ENCODE peak calls at places on chromosomes 13 and 19, in ten cellular contexts. E is nephron progenitor cell; L is activated CD4-positive, alpha-beta T cell treated with anti-CD3 and anti-CD28 coated beads, Interleukin-2, amount 50 U/mL, for 24 hours; P is amniotic stem cell; W is T-cell; T is HFFc6; S is stimulated activated CD4-positive, alpha-beta T cell treated with anti-CD3 and anti-CD28 coated beads, Interleukin-4, amount 100 ng/mL, for 48 hours; G is substantia nigra; D is kidney epithelial cell; F is naive thymus-derived CD8-positive, alpha-beta T cell. Z is an unnamed sample.

GRCh38 chr13:112248406-112248760 is 127.8 kb upstream of the SPACA7 start:
- DNase-seq in L (no peak), F (no peak), D (no peak), S (no peak), E (no peak), G (no peak), W (no peak), T (no peak), P (no peak), Z (no peak)

GRCh38 chr13:80828759-80829158 is 487.8 kb upstream of the SPRY2 start:
- DNase-seq in P (no peak), L (no peak), W (no peak), S (no peak), E (no peak), D (no peak), T (no peak), G (no peak), F (no peak), Z (no peak)

GRCh38 chr13:36130542-36131214 is 504 bp downstream of the DCLK1 start:
- DNase-seq in W (no peak), T (no peak), D (no peak), F (no peak), L (no peak), P (no peak), E (no peak), G (no peak), S (no peak), Z (no peak)

GRCh38 chr19:16094360-16095070 is 17.2 kb upstream of the RAB8A start:
- DNase-seq in T (no peak), E (no peak), G (no peak), F (peak; percentile 20), L (no peak), D (no peak), S (no peak), W (no peak), P (no peak), Z (no peak)

GRCh38 chr13:46962286-46962941 is 65.6 kb upstream of the HTR2A start:
- DNase-seq in F (no peak), G (no peak), S (no peak), T (peak; percentile 28), P (no peak), L (no peak), D (no peak), E (no peak), W (no peak), Z (no peak)

GRCh38 chr13:42181381-42181953 is 90.5 kb upstream of the AKAP11 start:
- DNase-seq in T (no peak), L (no peak), W (no peak), P (no peak), D (no peak), G (no peak), F (no peak), E (no peak), S (no peak), Z (no peak)

GRCh38 chr13:39364797-39365468 is 238.1 kb downstream of the LHFPL6 start:
- DNase-seq in F (no peak), S (no peak), T (peak; percentile 17), P (no peak), D (peak; percentile 38), W (no peak), G (no peak), L (no peak), E (peak; percentile 26), Z (no peak)

GRCh38 chr13:98158172-98158907 is 15.4 kb downstream of the FARP1 start:
- DNase-seq in T (no peak), P (no peak), D (no peak), E (no peak), L (no peak), F (no peak), G (no peak), S (no peak), W (no peak), Z (no peak)

GRCh38 chr19:14150041-14150769 is 13.8 kb upstream of the ASF1B start:
- DNase-seq in P (no peak), F (no peak), D (no peak), W (no peak), S (no peak), L (no peak), G (no peak), E (no peak), T (no peak), Z (no peak)

GRCh38 chr13:110628477-110628793 is 13.1 kb downstream of the NAXD start:
- DNase-seq in F (no peak), L (no peak), T (no peak), W (no peak), D (no peak), S (no peak), P (no peak), G (no peak), E (no peak), Z (no peak)

GRCh38 chr13:68375004-68375403 is 1144.9 kb upstream of the PCDH9 start:
- DNase-seq in E (no peak), W (no peak), P (no peak), G (no peak), T (no peak), F (no peak), S (no peak), L (no peak), D (no peak), Z (no peak)

GRCh38 chr19:18053571-18054219 is 33.0 kb downstream of the IL12RB1 start:
- DNase-seq in W (no peak), E (no peak), G (no peak), T (peak; percentile 56), D (no peak), F (no peak), P (no peak), L (no peak), S (no peak), Z (peak; percentile 42)

GRCh38 chr13:39032150-39032549 is 5.7 kb downstream of the PROSER1 start:
- DNase-seq in D (no peak), L (no peak), S (no peak), F (no peak), T (no peak), G (no peak), P (no peak), E (no peak), W (no peak), Z (no peak)

GRCh38 chr19:38849746-38850230 is at the start of gene HNRNPL:
- DNase-seq in P (no peak), F (no peak), L (peak; percentile 98), T (no peak), E (peak; percentile 99), W (peak; percentile 99), G (peak; percentile 100), S (peak; percentile 98), D (no peak), Z (no peak)

GRCh38 chr19:46984077-46985010 is 35.3 kb upstream of the NPAS1 start:
- DNase-seq in E (no peak), F (no peak), T (peak; percentile 35), W (no peak), P (no peak), D (no peak), L (no peak), S (no peak), G (no peak), Z (peak; percentile 76)

GRCh38 chr13:58919551-58919950 is 1244.2 kb downstream of the DIAPH3 start:
- DNase-seq in P (no peak), S (no peak), D (no peak), F (no peak), E (peak; percentile 2), T (no peak), L (no peak), G (no peak), W (no peak), Z (no peak)